ENCODE peak calls at places on chromosomes 4 and X, in nine cellular contexts. S is esophagus squamous epithelium, U is IMR-90, Y is ovary, O is vagina, F is endothelial cell of umbilical vein, N is tibial nerve, Q is A549, L is adrenal gland. Z is an unnamed sample. For H3K4me1, the result is how much of the 10 kb centered on the place peaks cover.

GRCh38 chr4:40321671-40322131 is 13.4 kb upstream of the CHRNA9 start:
- DNase-seq in F (peak), U (peak), L (no peak), Q (peak), N (no peak), Y (no peak), O (no peak), S (no peak), Z (no peak)

GRCh38 chr4:152009046-152009445 is 248.2 kb upstream of the GATB start:
- DNase-seq in L (no peak), Q (no peak), Y (no peak), U (no peak), N (no peak), O (no peak), F (no peak), S (no peak), Z (no peak)

GRCh38 chr4:181684310-181684709 is 558.9 kb upstream of the TENM3 start:
- DNase-seq in N (no peak), L (no peak), O (no peak), Y (no peak), S (no peak), U (peak), F (no peak), Q (no peak), Z (no peak)

GRCh38 chrX:16476009-16476408 is 173.9 kb upstream of the S100G start:
- DNase-seq in S (no peak), F (no peak), L (no peak), Y (no peak), O (no peak), Q (no peak), N (no peak), U (no peak), Z (no peak)

GRCh38 chrX:53479295-53479694 is 45.1 kb upstream of the HSD17B10 start:
- DNase-seq in S (no peak), N (no peak), Y (no peak), F (no peak), Q (peak), L (no peak), O (no peak), U (peak), Z (no peak)

GRCh38 chrX:2708016-2708415 is 16.9 kb downstream of the CD99 start:
- DNase-seq in F (no peak), S (no peak), N (no peak), Q (peak), U (no peak), L (peak), Y (no peak), O (no peak), Z (no peak)

GRCh38 chr4:176189891-176190795 is 5.2 kb downstream of the SPATA4 start:
- DNase-seq in N (no peak), F (no peak), O (no peak), Y (no peak), U (peak), S (no peak), L (no peak), Q (no peak), Z (no peak)

GRCh38 chr4:184097240-184097619 is 120.4 kb downstream of the ENPP6 start:
- DNase-seq in L (peak), U (no peak), O (no peak), Y (peak), Q (no peak), S (no peak), F (no peak), N (peak), Z (peak)

GRCh38 chr4:109041463-109041862 is 261.0 kb downstream of the COL25A1 start:
- DNase-seq in F (no peak), L (no peak), O (no peak), N (no peak), Y (no peak), U (peak), S (no peak), Q (no peak), Z (no peak)

GRCh38 chr4:86421461-86421860 is 61.6 kb upstream of the MAPK10 start:
- DNase-seq in U (no peak), Y (no peak), F (no peak), L (no peak), Q (no peak), O (no peak), N (no peak), S (no peak), Z (no peak)

GRCh38 chrX:10833299-10834169 is 213.1 kb upstream of the MID1 start:
- DNase-seq in L (no peak), S (no peak), O (peak), Y (peak), Q (peak), U (no peak), N (no peak), F (no peak), Z (peak)

GRCh38 chrX:41730101-41730500 is 6.1 kb downstream of the GPR82 start:
- DNase-seq in U (peak), F (no peak), N (no peak), Q (no peak), O (no peak), S (no peak), L (no peak), Y (no peak), Z (no peak)

GRCh38 chrX:36978886-36979285 is 29.3 kb upstream of the FAM47C start:
- DNase-seq in L (no peak), S (no peak), F (peak), O (no peak), U (peak), Q (no peak), N (no peak), Y (no peak), Z (no peak)

GRCh38 chr4:151540728-151541437 is 131.9 kb downstream of the FHIP1A start:
- DNase-seq in U (peak), S (no peak), Q (peak), O (no peak), N (no peak), F (peak), Y (no peak), L (peak), Z (peak)

GRCh38 chrX:10554612-10555270 is 65.6 kb downstream of the MID1 start:
- DNase-seq in Q (no peak), O (no peak), L (no peak), F (peak), N (no peak), S (no peak), U (no peak), Y (no peak), Z (no peak)

GRCh38 chr4:153788419-153789276 is at the start of gene SFRP2:
- DNase-seq in N (peak), Y (no peak), Q (no peak), O (no peak), U (no peak), L (no peak), S (no peak), F (no peak), Z (no peak)

GRCh38 chrX:11944486-11944885 is 186.4 kb downstream of the MSL3 start:
- DNase-seq in U (peak), N (no peak), O (no peak), F (peak), Y (no peak), L (no peak), S (no peak), Q (peak), Z (no peak)

GRCh38 chr4:57265831-57266582 is 155.8 kb upstream of the IGFBP7 start:
- DNase-seq in S (no peak), Y (no peak), Q (no peak), N (no peak), F (peak), L (no peak), U (no peak), O (no peak), Z (no peak)

DNA sequence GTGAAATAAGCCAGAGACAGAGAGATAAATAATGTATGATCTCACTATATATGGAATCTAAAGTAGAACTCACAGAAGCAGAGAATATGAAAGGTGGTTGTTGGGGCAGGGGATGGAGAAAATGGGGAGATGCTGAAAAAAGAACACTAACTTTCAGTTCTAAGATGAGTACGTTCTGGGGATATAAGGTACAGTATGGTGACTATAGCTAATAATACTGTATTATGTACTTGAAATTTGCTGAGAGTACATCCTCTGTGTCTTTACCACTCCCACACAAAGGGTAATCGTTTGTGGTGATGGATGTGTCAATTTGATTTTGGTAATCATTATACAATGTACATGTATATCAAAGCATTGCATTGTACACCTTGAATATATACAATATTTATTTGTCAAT is 6.6 kb downstream of the FBXL5 start:
- DNase-seq in L (no peak), U (no peak), O (no peak), Q (no peak), Y (no peak), F (no peak), N (no peak), S (no peak), Z (no peak)
- H3K4me1 ChIP-seq in L (under half), U (under half), O (half or more), Q (under half), Y (under half), F (under half), N (under half), S (under half), Z (under half)

GRCh38 chrX:17519349-17519748 is 144.3 kb downstream of the NHS start:
- DNase-seq in L (peak), N (peak), F (peak), U (peak), O (no peak), Q (no peak), S (no peak), Y (peak), Z (peak)
- H3K4me3 ChIP-seq in L (no peak), N (no peak), F (no peak), U (no peak), O (no peak), Q (no peak), S (no peak), Y (no peak), Z (no peak)

GRCh38 chrX:140343226-140343873 is 161.5 kb downstream of the SOX3 start:
- DNase-seq in L (no peak), Y (no peak), O (no peak), U (peak), Q (no peak), N (no peak), F (no peak), S (no peak), Z (no peak)
- TF ChIP-seq POLR2A in L (no peak), Y (no peak), O (no peak), U (no peak), Q (no peak), N (no peak), F (no peak), S (no peak), Z (no peak)

DNA sequence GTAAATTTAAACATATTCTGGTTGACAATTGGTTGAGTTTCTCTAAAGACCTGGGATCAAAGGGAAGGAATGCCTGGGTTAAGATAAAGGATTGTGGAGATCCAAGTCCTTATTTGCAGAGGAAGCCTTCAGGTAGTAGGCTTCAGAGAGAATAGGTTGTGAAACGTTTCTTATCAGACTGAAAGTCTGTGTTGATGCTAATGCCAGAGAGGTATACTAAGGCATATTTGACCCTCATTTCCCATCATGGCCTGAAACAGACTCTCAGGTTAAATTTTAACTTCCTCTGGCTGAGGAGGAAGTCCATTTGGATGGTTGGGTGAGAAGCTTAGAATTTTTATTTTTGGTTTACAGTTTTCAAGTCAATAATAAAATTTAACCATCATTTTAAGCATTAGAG is 48.1 kb downstream of the UGT2A2 start:
- DNase-seq in N (no peak), O (no peak), Q (no peak), L (no peak), U (no peak), Y (no peak), F (no peak), S (no peak), Z (no peak)
- H3K4me1 ChIP-seq in N (under half), O (under half), Q (under half), L (under half), U (under half), Y (under half), F (under half), S (under half), Z (under half)

DNA sequence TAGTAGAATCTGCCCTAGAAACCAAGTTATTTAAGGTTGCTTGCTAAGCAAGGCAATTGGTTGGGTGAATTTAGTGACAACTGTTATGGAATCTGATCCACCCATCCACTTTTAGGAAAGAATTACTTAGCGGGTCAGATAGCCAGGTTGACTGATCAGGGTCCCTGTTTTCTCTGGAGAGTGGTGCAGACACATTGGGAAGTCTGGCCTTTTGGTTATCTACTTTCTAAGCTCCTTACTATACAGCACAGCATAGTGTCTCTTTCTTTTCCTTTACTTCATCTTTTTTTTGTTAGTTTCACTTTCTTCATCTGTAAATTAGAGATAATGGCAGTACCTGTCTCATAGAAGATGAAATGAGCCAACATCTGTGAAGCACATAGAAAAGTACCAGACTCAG is 7.4 kb downstream of the HERC3 start:
- DNase-seq in S (no peak), F (no peak), L (no peak), U (no peak), N (no peak), Q (no peak), Y (no peak), O (no peak), Z (no peak)
- H3K4me3 ChIP-seq in S (no peak), F (peak), L (no peak), U (peak), N (no peak), Q (no peak), Y (peak), O (peak), Z (no peak)

GRCh38 chr4:67700874-67701850 is at the start of gene UBA6:
- DNase-seq in Q (peak), F (peak), S (peak), Y (peak), N (peak), L (peak), O (peak), U (peak), Z (peak)
- TF ChIP-seq POLR2A in Q (peak), F (peak), S (no peak), Y (peak), N (peak), L (peak), O (peak), U (peak), Z (peak)

DNA sequence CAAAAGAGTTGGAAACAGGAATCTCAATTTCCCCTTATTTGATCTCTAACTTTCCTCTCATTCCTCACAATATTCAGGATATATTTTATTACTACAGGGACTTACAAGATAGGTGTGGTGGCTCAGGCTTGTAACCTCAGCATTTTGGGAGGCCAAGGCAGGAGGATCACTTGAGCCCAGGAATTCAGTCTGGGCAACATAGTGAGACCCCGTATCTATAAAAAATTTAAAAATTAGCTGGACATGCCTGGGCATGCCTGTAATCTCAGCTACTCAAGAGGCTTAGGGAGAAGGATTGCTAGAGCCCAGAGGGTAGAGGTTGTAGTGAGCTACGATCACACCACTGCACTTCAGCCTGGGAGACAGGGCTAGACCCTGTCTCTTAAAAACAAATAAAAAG is 200.4 kb downstream of the CAMK2D start:
- DNase-seq in Q (no peak), N (no peak), Y (no peak), L (no peak), U (no peak), S (no peak), F (peak), O (no peak), Z (no peak)
- H3K4me1 ChIP-seq in Q (under half), N (under half), Y (under half), L (under half), U (under half), S (under half), F (under half), O (under half), Z (under half)

GRCh38 chr4:8442596-8443358 is 2.2 kb downstream of the TRMT44 start:
- DNase-seq in S (no peak), F (no peak), U (no peak), O (no peak), Q (no peak), Y (no peak), N (no peak), L (no peak), Z (no peak)

GRCh38 chr4:8440491-8441311 is at the start of the genes ACOX3 and TRMT44:
- DNase-seq in Y (peak), F (peak), Q (peak), N (peak), O (no peak), S (peak), L (peak), U (peak), Z (peak)

GRCh38 chr4:8439914-8440490 is 521 bp downstream of the ACOX3 start:
- DNase-seq in L (peak), Q (peak), N (no peak), O (no peak), F (no peak), S (no peak), U (no peak), Y (peak), Z (no peak)

GRCh38 chr4:8443801-8444200 is 3.2 kb downstream of the TRMT44 start:
- DNase-seq in S (no peak), Y (no peak), F (no peak), N (no peak), U (no peak), O (no peak), Q (no peak), L (no peak), Z (no peak)

GRCh38 chr4:8441499-8442091 is 1.0 kb downstream of the TRMT44 start:
- DNase-seq in N (no peak), Q (no peak), O (no peak), U (no peak), Y (no peak), L (no peak), S (no peak), F (no peak), Z (no peak)
- H3K4me3 ChIP-seq in N (peak), Q (peak), O (peak), U (peak), Y (peak), L (peak), S (peak), F (peak), Z (peak)

Z was measured in body of pancreas.